ENCODE peak calls at places on chromosomes 6 and 20, in five cellular contexts. One of them, this sample, is unnamed.

GRCh38 chr6:132259070-132259469 is 142.2 kb downstream of the MOXD1 start:
- DNase-seq in iPS-NIHi11: peak; percentile 14
- DNase-seq in right cardiac atrium: no peak
- DNase-seq in Calu3: peak; percentile 19
- DNase-seq in activated CD4-positive, alpha-beta T cell treated with anti-CD3 and anti-CD28 coated beads for 24 hours: no peak
- DNase-seq in this sample: no peak

GRCh38 chr6:136775548-136775947 is 16.7 kb downstream of the MAP3K5 start:
- DNase-seq in iPS-NIHi11: no peak
- DNase-seq in right cardiac atrium: no peak
- DNase-seq in Calu3: no peak
- DNase-seq in activated CD4-positive, alpha-beta T cell treated with anti-CD3 and anti-CD28 coated beads for 24 hours: no peak
- DNase-seq in this sample: no peak

GRCh38 chr20:53598140-53599038 is 4.8 kb upstream of the ZNF217 start:
- DNase-seq in iPS-NIHi11: no peak
- DNase-seq in right cardiac atrium: no peak
- DNase-seq in Calu3: no peak
- DNase-seq in activated CD4-positive, alpha-beta T cell treated with anti-CD3 and anti-CD28 coated beads for 24 hours: no peak
- DNase-seq in this sample: no peak

GRCh38 chr20:24096256-24096655 is 107.7 kb upstream of the GGTLC1 start:
- DNase-seq in iPS-NIHi11: no peak
- DNase-seq in right cardiac atrium: no peak
- DNase-seq in Calu3: no peak
- DNase-seq in activated CD4-positive, alpha-beta T cell treated with anti-CD3 and anti-CD28 coated beads for 24 hours: no peak
- DNase-seq in this sample: no peak

GRCh38 chr20:37290158-37290810 is 829 bp downstream of the MANBAL start:
- DNase-seq in iPS-NIHi11: no peak
- DNase-seq in right cardiac atrium: no peak
- DNase-seq in Calu3: no peak
- DNase-seq in activated CD4-positive, alpha-beta T cell treated with anti-CD3 and anti-CD28 coated beads for 24 hours: no peak
- DNase-seq in this sample: no peak

GRCh38 chr20:16580127-16580526 is 6.9 kb upstream of the KIF16B start:
- DNase-seq in iPS-NIHi11: no peak
- DNase-seq in right cardiac atrium: no peak
- DNase-seq in Calu3: no peak
- DNase-seq in activated CD4-positive, alpha-beta T cell treated with anti-CD3 and anti-CD28 coated beads for 24 hours: no peak
- DNase-seq in this sample: no peak

GRCh38 chr20:44024820-44025580 is 110.3 kb downstream of the TOX2 start:
- DNase-seq in iPS-NIHi11: no peak
- DNase-seq in right cardiac atrium: no peak
- DNase-seq in Calu3: no peak
- DNase-seq in activated CD4-positive, alpha-beta T cell treated with anti-CD3 and anti-CD28 coated beads for 24 hours: no peak
- DNase-seq in this sample: no peak

GRCh38 chr6:139708342-139709199 is 334.1 kb upstream of the CITED2 start:
- DNase-seq in iPS-NIHi11: peak; percentile 14
- DNase-seq in right cardiac atrium: peak; percentile 38
- DNase-seq in Calu3: no peak
- DNase-seq in activated CD4-positive, alpha-beta T cell treated with anti-CD3 and anti-CD28 coated beads for 24 hours: no peak
- DNase-seq in this sample: no peak

GRCh38 chr6:163705923-163706322 is 291.4 kb downstream of the QKI start:
- DNase-seq in iPS-NIHi11: no peak
- DNase-seq in right cardiac atrium: no peak
- DNase-seq in Calu3: no peak
- DNase-seq in activated CD4-positive, alpha-beta T cell treated with anti-CD3 and anti-CD28 coated beads for 24 hours: no peak
- DNase-seq in this sample: peak; percentile 44

GRCh38 chr20:24016560-24016959 is 28.0 kb upstream of the GGTLC1 start:
- DNase-seq in iPS-NIHi11: no peak
- DNase-seq in right cardiac atrium: no peak
- DNase-seq in Calu3: no peak
- DNase-seq in activated CD4-positive, alpha-beta T cell treated with anti-CD3 and anti-CD28 coated beads for 24 hours: no peak
- DNase-seq in this sample: no peak

This sample was measured in transverse colon.